ENCODE peak calls at places on chromosomes 6 and 20, in seven cellular contexts. I is GM06990, Y is T-helper 9 cell, D is RPMI7951, M is aorta, Q is KBM-7, L is HTR-8/SVneo. Z is an unnamed sample.

GRCh38 chr6:138518054-138518453 is 18.8 kb upstream of the NHSL1 start:
- DNase-seq in I (no peak), Y (no peak), D (no peak), M (no peak), Q (no peak), L (no peak), Z (no peak)

GRCh38 chr20:63653974-63654680 is 903 bp upstream of the STMN3 start:
- DNase-seq in I (no peak), Y (no peak), D (no peak), M (no peak), Q (no peak), L (no peak), Z (no peak)

GRCh38 chr6:120869397-120869796 is 464.9 kb downstream of the TBC1D32 start:
- DNase-seq in I (no peak), Y (no peak), D (no peak), M (no peak), Q (no peak), L (no peak), Z (no peak)

GRCh38 chr6:44906761-44907160 is 421.4 kb upstream of the RUNX2 start:
- DNase-seq in I (no peak), Y (no peak), D (no peak), M (no peak), Q (no peak), L (no peak), Z (no peak)

GRCh38 chr20:36792422-36792821 is 18.9 kb upstream of the DSN1 start:
- DNase-seq in I (no peak), Y (no peak), D (peak), M (peak), Q (peak), L (peak), Z (no peak)

GRCh38 chr20:49450281-49450707 is 32.2 kb downstream of the KCNB1 start:
- DNase-seq in I (no peak), Y (no peak), D (peak), M (no peak), Q (no peak), L (no peak), Z (no peak)

GRCh38 chr6:87164506-87164905 is 9.1 kb downstream of the ZNF292 start:
- DNase-seq in I (no peak), Y (no peak), D (no peak), M (no peak), Q (no peak), L (no peak), Z (no peak)

GRCh38 chr6:1626481-1626880 is 16.8 kb downstream of the FOXC1 start:
- DNase-seq in I (no peak), Y (no peak), D (no peak), M (no peak), Q (no peak), L (no peak), Z (no peak)

GRCh38 chr20:46746972-46747371 is 37.5 kb downstream of the SLC2A10 start:
- DNase-seq in I (no peak), Y (no peak), D (peak), M (no peak), Q (no peak), L (peak), Z (no peak)

GRCh38 chr6:36643967-36644366 is 34.5 kb upstream of the CDKN1A start:
- DNase-seq in I (no peak), Y (no peak), D (no peak), M (no peak), Q (no peak), L (no peak), Z (no peak)

GRCh38 chr6:56730663-56731529 is 88.2 kb upstream of the DST start:
- DNase-seq in I (no peak), Y (no peak), D (peak), M (no peak), Q (no peak), L (peak), Z (no peak)

GRCh38 chr6:31336872-31337496 is 20.0 kb downstream of the HLA-B start:
- DNase-seq in I (peak), Y (no peak), D (no peak), M (no peak), Q (peak), L (no peak), Z (no peak)

GRCh38 chr6:16249971-16250370 is 11.6 kb downstream of the GMPR start:
- DNase-seq in I (no peak), Y (no peak), D (no peak), M (no peak), Q (no peak), L (no peak), Z (no peak)

GRCh38 chr6:132648356-132648755 is 10.6 kb downstream of the TAAR1 start:
- DNase-seq in I (peak), Y (no peak), D (peak), M (no peak), Q (no peak), L (no peak), Z (no peak)

GRCh38 chr6:32529697-32530429 is at the start of gene HLA-DRB5:
- DNase-seq in I (peak), Y (peak), D (no peak), M (peak), Q (peak), L (no peak), Z (peak)

GRCh38 chr6:142433419-142433818 is 131.6 kb downstream of the ADGRG6 start:
- DNase-seq in I (no peak), Y (no peak), D (no peak), M (no peak), Q (no peak), L (no peak), Z (no peak)

GRCh38 chr6:157224178-157224956 is 99.0 kb downstream of the TMEM242 start:
- DNase-seq in I (no peak), Y (no peak), D (no peak), M (no peak), Q (no peak), L (no peak), Z (no peak)

GRCh38 chr6:143139239-143139784 is 78.6 kb downstream of the AIG1 start:
- DNase-seq in I (no peak), Y (no peak), D (no peak), M (no peak), Q (no peak), L (no peak), Z (no peak)

GRCh38 chr6:108966855-108967755 is 118.9 kb downstream of the ARMC2 start:
- DNase-seq in I (no peak), Y (no peak), D (peak), M (peak), Q (peak), L (peak), Z (peak)

GRCh38 chr6:164108092-164108491 is 693.6 kb downstream of the QKI start:
- DNase-seq in I (no peak), Y (no peak), D (peak), M (no peak), Q (no peak), L (no peak), Z (no peak)

GRCh38 chr6:33424855-33425667 is 5.2 kb downstream of the SYNGAP1 start:
- DNase-seq in I (no peak), Y (no peak), D (no peak), M (no peak), Q (no peak), L (no peak), Z (no peak)

GRCh38 chr20:51431321-51431720 is 111.2 kb downstream of the NFATC2 start:
- DNase-seq in I (no peak), Y (no peak), D (peak), M (no peak), Q (no peak), L (no peak), Z (no peak)